ENCODE peak calls at places on chromosomes 5 and 9, in eight cellular contexts. G, A, X, E, H, J, K and Z are unnamed samples.
A peak's percentile ranks its signal among the peaks of the same experiment; 100 is the strongest.

GRCh38 chr5:5421149-5421960 is 1.1 kb upstream of the ICE1 start:
- DNase-seq in G (no peak), A (peak; percentile 2), X (no peak), E (no peak), H (no peak), J (no peak), K (no peak), Z (no peak)

GRCh38 chr5:77679791-77680190 is 41.3 kb upstream of the OTP start:
- DNase-seq in G (no peak), A (no peak), X (peak; percentile 19), E (no peak), H (no peak), J (no peak), K (no peak), Z (no peak)

GRCh38 chr9:125548141-125548540 is 158.9 kb downstream of the MAPKAP1 start:
- DNase-seq in G (no peak), A (no peak), X (no peak), E (no peak), H (no peak), J (no peak), K (no peak), Z (no peak)

GRCh38 chr9:78572266-78572665 is 275.3 kb downstream of the PSAT1 start:
- DNase-seq in G (no peak), A (no peak), X (no peak), E (no peak), H (no peak), J (no peak), K (peak; percentile 21), Z (no peak)

GRCh38 chr9:125146247-125146646 is 2.9 kb upstream of the SCAI start:
- DNase-seq in G (no peak), A (no peak), X (no peak), E (no peak), H (no peak), J (no peak), K (no peak), Z (no peak)

GRCh38 chr9:106874031-106874430 is 11.1 kb downstream of the ZNF462 start:
- DNase-seq in G (no peak), A (peak; percentile 61), X (no peak), E (no peak), H (no peak), J (no peak), K (no peak), Z (no peak)

GRCh38 chr5:127097288-127097687 is 24.0 kb upstream of the C5orf63 start:
- DNase-seq in G (no peak), A (no peak), X (no peak), E (no peak), H (no peak), J (no peak), K (no peak), Z (no peak)

GRCh38 chr5:112417931-112418358 is 1.1 kb downstream of the EPB41L4A start:
- DNase-seq in G (peak; percentile 4), A (peak; percentile 80), X (no peak), E (no peak), H (no peak), J (no peak), K (peak; percentile 67), Z (peak; percentile 16)

GRCh38 chr9:83932001-83932400 is 10.8 kb upstream of the KIF27 start:
- DNase-seq in G (no peak), A (no peak), X (no peak), E (no peak), H (no peak), J (no peak), K (no peak), Z (no peak)